ENCODE peak calls at places on chromosomes 11 and 22, in seven cellular contexts. One of them, this sample, is unnamed.

GRCh38 chr11:2390871-2391662 is 9.5 kb upstream of the TSSC4 start:
- DNase-seq in mesendoderm: peak
- DNase-seq in IMR-90: peak
- DNase-seq in H1: peak
- DNase-seq in mesenchymal stem cell: peak
- DNase-seq in H9: peak
- DNase-seq in trophoblast cell: peak
- DNase-seq in this sample: no peak

GRCh38 chr11:60767388-60767811 is 10.7 kb downstream of the MS4A15 start:
- DNase-seq in mesendoderm: peak
- DNase-seq in IMR-90: no peak
- DNase-seq in H1: peak
- DNase-seq in mesenchymal stem cell: no peak
- DNase-seq in H9: peak
- DNase-seq in trophoblast cell: peak
- DNase-seq in this sample: no peak

GRCh38 chr11:45752136-45752535 is 52.8 kb upstream of the SLC35C1 start:
- DNase-seq in mesendoderm: no peak
- DNase-seq in IMR-90: no peak
- DNase-seq in H1: no peak
- DNase-seq in mesenchymal stem cell: no peak
- DNase-seq in H9: no peak
- DNase-seq in trophoblast cell: no peak
- DNase-seq in this sample: no peak

GRCh38 chr11:113992459-113993105 is 17.7 kb downstream of the HTR3A start:
- DNase-seq in mesendoderm: peak
- DNase-seq in IMR-90: no peak
- DNase-seq in H1: no peak
- DNase-seq in mesenchymal stem cell: no peak
- DNase-seq in H9: no peak
- DNase-seq in trophoblast cell: no peak
- DNase-seq in this sample: peak

GRCh38 chr11:120520091-120520822 is 8.7 kb downstream of the GRIK4 start:
- DNase-seq in mesendoderm: no peak
- DNase-seq in IMR-90: no peak
- DNase-seq in H1: no peak
- DNase-seq in mesenchymal stem cell: no peak
- DNase-seq in H9: no peak
- DNase-seq in trophoblast cell: no peak
- DNase-seq in this sample: no peak

GRCh38 chr11:73221451-73221850 is 3.4 kb downstream of the P2RY2 start:
- DNase-seq in mesendoderm: no peak
- DNase-seq in IMR-90: no peak
- DNase-seq in H1: no peak
- DNase-seq in mesenchymal stem cell: no peak
- DNase-seq in H9: no peak
- DNase-seq in trophoblast cell: no peak
- DNase-seq in this sample: no peak

GRCh38 chr11:64269380-64270234 is 14.9 kb downstream of the BAD start:
- DNase-seq in mesendoderm: peak
- DNase-seq in IMR-90: peak
- DNase-seq in H1: peak
- DNase-seq in mesenchymal stem cell: peak
- DNase-seq in H9: peak
- DNase-seq in trophoblast cell: peak
- DNase-seq in this sample: peak

GRCh38 chr22:20552450-20552894 is 45.1 kb downstream of the MED15 start:
- DNase-seq in mesendoderm: no peak
- DNase-seq in IMR-90: peak
- DNase-seq in H1: no peak
- DNase-seq in mesenchymal stem cell: peak
- DNase-seq in H9: no peak
- DNase-seq in trophoblast cell: no peak
- DNase-seq in this sample: no peak

GRCh38 chr11:44944181-44944852 is 6.4 kb downstream of the TP53I11 start:
- DNase-seq in mesendoderm: peak
- DNase-seq in IMR-90: peak
- DNase-seq in H1: peak
- DNase-seq in mesenchymal stem cell: no peak
- DNase-seq in H9: peak
- DNase-seq in trophoblast cell: no peak
- DNase-seq in this sample: no peak

GRCh38 chr11:120399312-120399711 is 63.1 kb downstream of the ARHGEF12 start:
- DNase-seq in mesendoderm: peak
- DNase-seq in IMR-90: no peak
- DNase-seq in H1: no peak
- DNase-seq in mesenchymal stem cell: no peak
- DNase-seq in H9: no peak
- DNase-seq in trophoblast cell: no peak
- DNase-seq in this sample: no peak

GRCh38 chr22:19044381-19044780 is 77.8 kb downstream of the DGCR2 start:
- DNase-seq in mesendoderm: no peak
- DNase-seq in IMR-90: no peak
- DNase-seq in H1: no peak
- DNase-seq in mesenchymal stem cell: no peak
- DNase-seq in H9: no peak
- DNase-seq in trophoblast cell: no peak
- DNase-seq in this sample: no peak

GRCh38 chr11:78039919-78040671 is 17.0 kb upstream of the KCTD14 start:
- DNase-seq in mesendoderm: no peak
- DNase-seq in IMR-90: peak
- DNase-seq in H1: no peak
- DNase-seq in mesenchymal stem cell: peak
- DNase-seq in H9: no peak
- DNase-seq in trophoblast cell: peak
- DNase-seq in this sample: no peak

GRCh38 chr11:44032304-44033085 is 15.3 kb upstream of the ACCSL start:
- DNase-seq in mesendoderm: no peak
- DNase-seq in IMR-90: peak
- DNase-seq in H1: no peak
- DNase-seq in mesenchymal stem cell: peak
- DNase-seq in H9: no peak
- DNase-seq in trophoblast cell: no peak
- DNase-seq in this sample: no peak

GRCh38 chr11:58024601-58025091 is 965 bp downstream of the OR9Q1 start:
- DNase-seq in mesendoderm: no peak
- DNase-seq in IMR-90: peak
- DNase-seq in H1: no peak
- DNase-seq in mesenchymal stem cell: peak
- DNase-seq in H9: no peak
- DNase-seq in trophoblast cell: no peak
- DNase-seq in this sample: no peak

GRCh38 chr22:33743756-33744155 is 176.5 kb downstream of the LARGE1 start:
- DNase-seq in mesendoderm: no peak
- DNase-seq in IMR-90: peak
- DNase-seq in H1: no peak
- DNase-seq in mesenchymal stem cell: no peak
- DNase-seq in H9: no peak
- DNase-seq in trophoblast cell: no peak
- DNase-seq in this sample: no peak

GRCh38 chr22:45910928-45911467 is 66.0 kb downstream of the WNT7B start:
- DNase-seq in mesendoderm: no peak
- DNase-seq in IMR-90: no peak
- DNase-seq in H1: no peak
- DNase-seq in mesenchymal stem cell: no peak
- DNase-seq in H9: no peak
- DNase-seq in trophoblast cell: no peak
- DNase-seq in this sample: no peak
- H3K4ac ChIP-seq in mesendoderm: no peak
- H3K4ac ChIP-seq in IMR-90: no peak
- H3K4ac ChIP-seq in H1: no peak
- H3K4ac ChIP-seq in mesenchymal stem cell: no peak
- H3K4ac ChIP-seq in H9: no peak
- H3K4ac ChIP-seq in trophoblast cell: no peak
- H3K4ac ChIP-seq in this sample: no peak

GRCh38 chr11:124441519-124441918 is 4.0 kb downstream of the OR8B8 start:
- DNase-seq in mesendoderm: no peak
- DNase-seq in IMR-90: no peak
- DNase-seq in H1: no peak
- DNase-seq in mesenchymal stem cell: no peak
- DNase-seq in H9: no peak
- DNase-seq in trophoblast cell: no peak
- DNase-seq in this sample: no peak
- H3K4ac ChIP-seq in mesendoderm: no peak
- H3K4ac ChIP-seq in IMR-90: no peak
- H3K4ac ChIP-seq in H1: no peak
- H3K4ac ChIP-seq in mesenchymal stem cell: no peak
- H3K4ac ChIP-seq in H9: no peak
- H3K4ac ChIP-seq in trophoblast cell: no peak
- H3K4ac ChIP-seq in this sample: no peak

GRCh38 chr11:126159719-126160344 is 51.6 kb downstream of the RPUSD4 start:
- DNase-seq in mesendoderm: peak
- DNase-seq in IMR-90: no peak
- DNase-seq in H1: peak
- DNase-seq in mesenchymal stem cell: no peak
- DNase-seq in H9: peak
- DNase-seq in trophoblast cell: no peak
- DNase-seq in this sample: no peak
- H3K4ac ChIP-seq in mesendoderm: no peak
- H3K4ac ChIP-seq in IMR-90: no peak
- H3K4ac ChIP-seq in H1: no peak
- H3K4ac ChIP-seq in mesenchymal stem cell: no peak
- H3K4ac ChIP-seq in H9: no peak
- H3K4ac ChIP-seq in trophoblast cell: no peak
- H3K4ac ChIP-seq in this sample: no peak

DNA sequence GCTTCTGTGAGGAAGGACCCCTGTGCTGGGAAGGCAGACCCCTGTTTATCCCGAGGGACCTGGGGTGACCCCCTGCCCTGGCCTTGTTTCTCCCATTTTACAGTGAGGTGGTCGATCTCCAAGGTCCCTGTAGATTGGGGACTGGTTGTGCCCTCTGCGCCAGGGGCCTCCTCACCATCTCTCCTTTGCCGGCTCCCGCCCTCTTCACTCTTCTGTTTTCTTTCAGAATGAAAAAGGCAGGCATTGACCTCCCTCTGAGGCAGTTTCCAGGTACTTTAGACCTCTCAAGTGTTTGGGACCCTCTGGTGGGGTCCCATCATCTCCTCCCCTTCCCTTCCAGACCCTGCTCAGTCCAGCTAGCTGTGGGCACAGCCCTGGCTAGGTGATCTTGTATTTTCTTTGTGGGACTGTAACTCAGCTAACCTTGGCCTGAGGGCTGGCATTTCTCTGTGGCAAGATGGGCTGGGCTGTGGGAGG is 1.5 kb downstream of the SERPINH1 start:
- DNase-seq in mesendoderm: no peak
- DNase-seq in IMR-90: no peak
- DNase-seq in H1: no peak
- DNase-seq in mesenchymal stem cell: no peak
- DNase-seq in H9: no peak
- DNase-seq in trophoblast cell: no peak
- DNase-seq in this sample: no peak
- H3K4ac ChIP-seq in mesendoderm: peak
- H3K4ac ChIP-seq in IMR-90: peak
- H3K4ac ChIP-seq in H1: peak
- H3K4ac ChIP-seq in mesenchymal stem cell: peak
- H3K4ac ChIP-seq in H9: peak
- H3K4ac ChIP-seq in trophoblast cell: peak
- H3K4ac ChIP-seq in this sample: peak